ENCODE peak calls at places on chromosome 11, in four cellular contexts. W is right cardiac atrium, E is kidney glomerular epithelial cell, U is T-helper 1 cell. I is an unnamed sample.

GRCh38 chr11:118565062-118565461 is 669 bp downstream of the IFT46 start:
- DNase-seq in W (peak; percentile 77), E (no peak), U (no peak), I (no peak)

GRCh38 chr11:61841636-61842332 is 13.7 kb downstream of the FADS2 start:
- DNase-seq in W (no peak), E (no peak), U (no peak), I (no peak)

GRCh38 chr11:117842131-117842941 is 17.8 kb upstream of the FXYD2 start:
- DNase-seq in W (peak; percentile 64), E (no peak), U (no peak), I (no peak)

GRCh38 chr11:3001496-3001895 is 9.4 kb upstream of the NAP1L4 start:
- DNase-seq in W (peak; percentile 84), E (no peak), U (no peak), I (no peak)

GRCh38 chr11:14611939-14612338 is 31.7 kb upstream of the PDE3B start:
- DNase-seq in W (no peak), E (no peak), U (peak; percentile 37), I (no peak)

GRCh38 chr11:118290923-118291322 is 13.6 kb upstream of the CD3E start:
- DNase-seq in W (no peak), E (no peak), U (peak; percentile 68), I (peak; percentile 66)

GRCh38 chr11:16512163-16512562 is 155.8 kb upstream of the SOX6 start:
- DNase-seq in W (no peak), E (no peak), U (no peak), I (no peak)

GRCh38 chr11:73969991-73970800 is 12.4 kb downstream of the UCP2 start:
- DNase-seq in W (no peak), E (no peak), U (peak; percentile 15), I (peak; percentile 39)

GRCh38 chr11:73585834-73586575 is 11.9 kb downstream of the FAM168A start:
- DNase-seq in W (no peak), E (no peak), U (no peak), I (no peak)

GRCh38 chr11:46918087-46918751 is at the start of gene LRP4:
- DNase-seq in W (peak; percentile 86), E (no peak), U (no peak), I (peak; percentile 50)

GRCh38 chr11:28649922-28650321 is 541.7 kb downstream of the METTL15 start:
- DNase-seq in W (no peak), E (no peak), U (no peak), I (no peak)

GRCh38 chr11:107731911-107732310 is 20.1 kb upstream of the SLN start:
- DNase-seq in W (no peak), E (no peak), U (no peak), I (no peak)

GRCh38 chr11:87422566-87422965 is 384.8 kb downstream of the TMEM135 start:
- DNase-seq in W (no peak), E (peak; percentile 8), U (no peak), I (no peak)

GRCh38 chr11:123202155-123202714 is 7.2 kb upstream of the CLMP start:
- DNase-seq in W (no peak), E (no peak), U (no peak), I (no peak)

GRCh38 chr11:119672597-119672996 is 56.4 kb downstream of the NECTIN1 start:
- DNase-seq in W (peak; percentile 53), E (no peak), U (no peak), I (no peak)

GRCh38 chr11:5242933-5243844 is 6.5 kb downstream of the HBG1 start:
- DNase-seq in W (no peak), E (no peak), U (no peak), I (no peak)

GRCh38 chr11:12180257-12181205 is 70.1 kb downstream of the MICAL2 start:
- DNase-seq in W (no peak), E (peak; percentile 70), U (no peak), I (no peak)

GRCh38 chr11:36449566-36450390 is 60.3 kb downstream of the TRAF6 start:
- DNase-seq in W (no peak), E (no peak), U (no peak), I (no peak)

GRCh38 chr11:91243630-91244029 is 981.0 kb upstream of the FAT3 start:
- DNase-seq in W (no peak), E (no peak), U (no peak), I (no peak)

GRCh38 chr11:70497536-70498075 is 99.3 kb downstream of the CTTN start:
- DNase-seq in W (peak; percentile 2), E (no peak), U (no peak), I (no peak)

GRCh38 chr11:86167499-86168161 is 76.9 kb upstream of the EED start:
- DNase-seq in W (no peak), E (no peak), U (no peak), I (no peak)

GRCh38 chr11:2799881-2800654 is 85.5 kb downstream of the CDKN1C start:
- DNase-seq in W (peak; percentile 47), E (no peak), U (no peak), I (peak; percentile 16)